ENCODE peak calls at places on chromosomes 12 and 14, in ten cellular contexts. Q is anterior cingulate cortex, N is breast epithelium, Y is NCI-H524, L is lower leg skin, F is ovary, R is heart right ventricle, A is K562, O is cardiac fibroblast, S is HS-5. H is an unnamed sample.
A peak's percentile ranks its signal among the peaks of the same experiment; 100 is the strongest.

GRCh38 chr12:45305904-45306303 is 90.0 kb downstream of the ANO6 start:
- DNase-seq in R (peak; percentile 18), F (no peak), L (no peak), S (no peak), N (peak; percentile 56), O (no peak), Q (no peak), Y (no peak), A (no peak), H (no peak)

GRCh38 chr12:4355843-4356327 is 23.6 kb downstream of the FGF23 start:
- DNase-seq in F (no peak), N (no peak), A (peak; percentile 78), O (peak; percentile 50), R (peak; percentile 31), Q (peak; percentile 9), Y (peak; percentile 16), S (no peak), L (no peak), H (peak; percentile 15)

GRCh38 chr14:72291908-72292688 is 359.9 kb downstream of the RGS6 start:
- DNase-seq in Q (no peak), R (peak; percentile 29), S (peak; percentile 26), A (peak; percentile 20), O (peak; percentile 78), F (no peak), N (no peak), L (peak; percentile 17), Y (peak; percentile 29), H (no peak)

GRCh38 chr12:3084742-3085141 is 7.6 kb downstream of the TSPAN9 start:
- DNase-seq in Y (no peak), N (no peak), F (no peak), S (no peak), R (no peak), L (no peak), O (no peak), A (no peak), Q (no peak), H (peak; percentile 59)

GRCh38 chr14:75222208-75222701 is 45.8 kb upstream of the TMED10 start:
- DNase-seq in Q (no peak), Y (no peak), F (no peak), O (peak; percentile 99), R (no peak), L (no peak), A (peak; percentile 34), S (peak; percentile 85), N (no peak), H (peak; percentile 59)

GRCh38 chr12:124938606-124939427 is 24.4 kb upstream of the UBC start:
- DNase-seq in O (peak; percentile 95), A (peak; percentile 83), S (peak; percentile 49), Y (no peak), R (peak; percentile 76), N (no peak), Q (no peak), L (peak; percentile 79), F (peak; percentile 68), H (peak; percentile 77)

GRCh38 chr12:52798671-52799497 is 3.0 kb upstream of the KRT3 start:
- DNase-seq in F (no peak), Y (no peak), S (peak; percentile 23), Q (no peak), R (no peak), L (no peak), O (peak; percentile 19), A (no peak), N (no peak), H (no peak)

GRCh38 chr12:14545144-14546124 is 22.2 kb downstream of the PLBD1 start:
- DNase-seq in Q (no peak), N (no peak), S (no peak), F (no peak), A (no peak), R (no peak), Y (no peak), O (no peak), L (no peak), H (no peak)

GRCh38 chr12:125403145-125403789 is 338.0 kb downstream of the AACS start:
- DNase-seq in Y (peak; percentile 8), L (no peak), F (no peak), O (peak; percentile 51), N (no peak), Q (no peak), A (peak; percentile 58), S (peak; percentile 30), R (no peak), H (no peak)

GRCh38 chr14:88985654-88986053 is 161.2 kb downstream of the TTC8 start:
- DNase-seq in Y (peak; percentile 100), N (no peak), R (no peak), S (no peak), O (no peak), A (no peak), Q (no peak), F (no peak), L (no peak), H (no peak)

GRCh38 chr12:114684098-114684869 is at the start of gene TBX3:
- DNase-seq in Q (peak; percentile 6), L (peak; percentile 95), S (peak; percentile 99), R (peak; percentile 93), Y (peak; percentile 29), O (peak; percentile 99), A (peak; percentile 89), F (peak; percentile 92), N (peak; percentile 97), H (peak; percentile 92)

GRCh38 chr14:39768579-39768978 is 336.3 kb upstream of the FBXO33 start:
- DNase-seq in R (no peak), Q (no peak), O (no peak), F (no peak), Y (no peak), S (no peak), L (no peak), N (no peak), A (no peak), H (no peak)

GRCh38 chr12:68451261-68452091 is 119.3 kb upstream of the MDM1 start:
- DNase-seq in L (peak; percentile 34), Y (no peak), A (peak; percentile 52), Q (no peak), F (peak; percentile 42), S (peak; percentile 37), R (peak; percentile 19), N (no peak), O (peak; percentile 63), H (peak; percentile 46)

GRCh38 chr14:69101331-69101826 is 51.5 kb downstream of the DCAF5 start:
- DNase-seq in Q (no peak), S (peak; percentile 60), N (no peak), Y (no peak), O (peak; percentile 96), R (peak; percentile 48), F (no peak), L (no peak), A (peak; percentile 73), H (no peak)

GRCh38 chr12:42237052-42237852 is 796 bp downstream of the YAF2 start:
- DNase-seq in F (peak; percentile 73), N (peak; percentile 75), S (no peak), R (peak; percentile 68), Q (peak; percentile 36), Y (peak; percentile 38), O (peak; percentile 79), L (peak; percentile 46), A (peak; percentile 83), H (peak; percentile 89)

GRCh38 chr14:31297701-31298344 is 90.2 kb upstream of the HECTD1 start:
- DNase-seq in Q (no peak), O (peak; percentile 50), S (no peak), N (no peak), Y (no peak), L (no peak), R (no peak), F (no peak), A (no peak), H (no peak)

GRCh38 chr14:73008501-73008900 is 18.4 kb downstream of the ZFYVE1 start:
- DNase-seq in O (peak; percentile 69), A (no peak), F (no peak), Q (no peak), Y (no peak), N (no peak), L (peak; percentile 28), R (peak; percentile 14), S (no peak), H (no peak)

H was measured in right cardiac atrium.